ENCODE peak calls at places on chromosomes 2 and 18, in five cellular contexts. B, X, L, E and H are unnamed samples. For H3K4me1, the result is how much of the 10 kb centered on the place peaks cover.

GRCh38 chr2:201116115-201116958 is at the start of gene CFLAR:
- DNase-seq in L (peak), E (peak), X (peak), B (peak), H (peak)

GRCh38 chr2:161238264-161238558 is 70.0 kb upstream of the PSMD14 start:
- DNase-seq in B (peak), E (no peak), X (no peak), L (no peak), H (no peak)

GRCh38 chr2:66233981-66234380 is 200.9 kb upstream of the MEIS1 start:
- DNase-seq in E (no peak), L (no peak), X (no peak), B (no peak), H (no peak)

GRCh38 chr2:218811382-218811781 is 20.2 kb downstream of the PRKAG3 start:
- DNase-seq in X (no peak), E (no peak), B (no peak), L (no peak), H (peak)

GRCh38 chr2:136310797-136311558 is 193.0 kb upstream of the CXCR4 start:
- DNase-seq in E (no peak), B (no peak), L (no peak), X (no peak), H (no peak)

GRCh38 chr18:841647-842370 is 29.8 kb upstream of the YES1 start:
- DNase-seq in X (no peak), B (no peak), E (no peak), L (no peak), H (no peak)

GRCh38 chr2:168050377-168050776 is 197.0 kb downstream of the STK39 start:
- DNase-seq in X (no peak), L (no peak), B (no peak), E (no peak), H (no peak)

GRCh38 chr18:76985156-76985950 is 147.2 kb downstream of the MBP start:
- DNase-seq in E (no peak), B (no peak), X (no peak), L (no peak), H (no peak)

GRCh38 chr2:231370749-231371429 is 24.6 kb upstream of the B3GNT7 start:
- DNase-seq in X (no peak), B (no peak), L (peak), E (no peak), H (peak)

GRCh38 chr2:58039170-58039611 is 7.4 kb upstream of the VRK2 start:
- DNase-seq in E (no peak), B (no peak), X (no peak), L (no peak), H (no peak)

GRCh38 chr2:112907001-112907949 is 3.7 kb upstream of the IL37 start:
- DNase-seq in E (no peak), B (no peak), L (no peak), X (no peak), H (no peak)

GRCh38 chr2:213834746-213835145 is 550.5 kb downstream of the SPAG16 start:
- DNase-seq in E (no peak), X (no peak), B (no peak), L (no peak), H (no peak)

GRCh38 chr2:175002547-175003274 is 2.5 kb downstream of the CHN1 start:
- DNase-seq in X (no peak), B (no peak), L (no peak), E (no peak), H (no peak)

GRCh38 chr2:25497229-25497861 is 155.6 kb upstream of the DNMT3A start:
- DNase-seq in B (no peak), L (no peak), E (no peak), X (no peak), H (no peak)
- H3K4me1 ChIP-seq in B (under half), L (under half), E (under half), X (under half), H (under half)

DNA sequence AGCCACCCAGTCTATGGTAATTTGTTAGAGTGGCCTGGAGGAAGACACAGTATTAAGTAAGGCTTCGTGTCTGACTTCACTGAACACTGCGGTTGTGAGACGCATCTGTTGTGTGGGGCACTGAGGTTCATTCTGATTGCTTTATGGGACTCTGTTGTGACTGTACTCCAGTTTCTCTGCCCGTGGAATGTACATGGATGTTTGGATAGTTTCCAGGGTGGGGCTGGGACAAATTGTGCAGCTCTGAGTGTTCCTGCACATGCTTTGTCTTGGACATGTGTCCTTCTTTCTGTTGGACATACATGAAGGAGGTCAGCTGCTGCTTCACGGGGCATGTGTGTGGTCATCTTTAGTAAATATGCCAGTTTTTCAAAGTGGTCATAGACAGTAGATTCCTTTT is 58.5 kb downstream of the ODC1 start:
- DNase-seq in B (no peak), L (no peak), X (no peak), E (no peak), H (no peak)
- H3K27ac ChIP-seq in B (peak), L (no peak), X (no peak), E (no peak), H (no peak)

GRCh38 chr2:134574610-134575332 is 144.0 kb downstream of the TMEM163 start:
- DNase-seq in B (no peak), X (no peak), E (no peak), L (no peak), H (no peak)
- H3K4me3 ChIP-seq in B (no peak), X (no peak), E (no peak), L (no peak), H (no peak)

DNA sequence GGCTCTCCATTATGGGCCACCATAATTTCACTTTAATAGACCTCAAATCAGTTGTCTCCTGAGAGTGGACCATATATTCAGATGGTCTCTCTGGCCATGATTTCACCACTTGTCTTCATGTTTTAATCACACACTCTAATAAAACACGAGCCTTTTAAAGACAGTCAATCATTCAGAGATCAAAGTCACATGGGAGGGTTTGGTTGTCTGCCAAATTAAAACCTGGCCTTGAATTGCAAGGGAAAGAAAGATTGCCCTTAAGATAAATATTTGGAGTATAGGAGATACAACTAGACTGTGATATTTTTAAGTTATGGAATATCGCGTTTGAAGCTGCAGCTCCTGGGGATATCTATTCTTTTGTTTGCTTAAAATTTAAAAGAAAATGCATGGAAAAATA is 377.8 kb upstream of the DDX18 start:
- DNase-seq in L (no peak), X (no peak), E (no peak), B (no peak), H (no peak)
- H3K4me1 ChIP-seq in L (under half), X (under half), E (under half), B (under half), H (under half)

GRCh38 chr2:204673877-204674276 is 128.6 kb downstream of the PARD3B start:
- DNase-seq in X (no peak), B (no peak), E (no peak), L (no peak), H (no peak)
- H3K27ac ChIP-seq in X (no peak), B (no peak), E (no peak), L (no peak), H (no peak)